ENCODE peak calls at places on chromosomes 7 and 10, in four cellular contexts. W is right lobe of liver, U is choroid plexus epithelial cell, P is GM12865. T is an unnamed sample.

GRCh38 chr10:1643161-1643910 is 94.0 kb downstream of the ADARB2 start:
- DNase-seq in W (no peak), U (no peak), P (peak; percentile 80), T (no peak)

GRCh38 chr7:483656-484364 is 35.8 kb downstream of the PDGFA start:
- DNase-seq in W (no peak), U (no peak), P (no peak), T (no peak)

GRCh38 chr10:110758898-110759297 is 112.8 kb upstream of the PDCD4 start:
- DNase-seq in W (no peak), U (peak; percentile 59), P (no peak), T (peak; percentile 43)

GRCh38 chr10:81564143-81564542 is 310.9 kb upstream of the NRG3 start:
- DNase-seq in W (no peak), U (no peak), P (no peak), T (no peak)

GRCh38 chr7:46179211-46179610 is 258.1 kb upstream of the IGFBP3 start:
- DNase-seq in W (no peak), U (no peak), P (no peak), T (no peak)

GRCh38 chr10:113496124-113496523 is 56.7 kb upstream of the HABP2 start:
- DNase-seq in W (no peak), U (no peak), P (no peak), T (no peak)

GRCh38 chr10:17616403-17617030 is 657 bp downstream of the HACD1 start:
- DNase-seq in W (peak; percentile 80), U (peak; percentile 61), P (peak; percentile 29), T (peak; percentile 43)

GRCh38 chr7:90892213-90892612 is 296.1 kb downstream of the CDK14 start:
- DNase-seq in W (no peak), U (peak; percentile 48), P (peak; percentile 48), T (no peak)

GRCh38 chr10:114821915-114822770 is 563 bp downstream of the FHIP2A start:
- DNase-seq in W (peak; percentile 41), U (peak; percentile 46), P (peak; percentile 66), T (peak; percentile 18)

GRCh38 chr10:119644215-119644826 is 6.9 kb upstream of the BAG3 start:
- DNase-seq in W (no peak), U (no peak), P (no peak), T (no peak)

GRCh38 chr7:41716691-41717090 is 13.8 kb upstream of the INHBA start:
- DNase-seq in W (no peak), U (no peak), P (no peak), T (peak; percentile 3)

GRCh38 chr10:113267616-113268015 is 285.2 kb upstream of the HABP2 start:
- DNase-seq in W (no peak), U (no peak), P (no peak), T (peak; percentile 47)

GRCh38 chr7:114183311-114184105 is 231.1 kb upstream of the FOXP2 start:
- DNase-seq in W (no peak), U (peak; percentile 18), P (no peak), T (peak; percentile 10)

GRCh38 chr7:47520408-47520807 is 61.5 kb downstream of the TNS3 start:
- DNase-seq in W (peak; percentile 60), U (peak; percentile 80), P (no peak), T (peak; percentile 98)

GRCh38 chr7:150738092-150739044 is 1.1 kb downstream of the GIMAP5 start:
- DNase-seq in W (no peak), U (no peak), P (no peak), T (no peak)

DNA sequence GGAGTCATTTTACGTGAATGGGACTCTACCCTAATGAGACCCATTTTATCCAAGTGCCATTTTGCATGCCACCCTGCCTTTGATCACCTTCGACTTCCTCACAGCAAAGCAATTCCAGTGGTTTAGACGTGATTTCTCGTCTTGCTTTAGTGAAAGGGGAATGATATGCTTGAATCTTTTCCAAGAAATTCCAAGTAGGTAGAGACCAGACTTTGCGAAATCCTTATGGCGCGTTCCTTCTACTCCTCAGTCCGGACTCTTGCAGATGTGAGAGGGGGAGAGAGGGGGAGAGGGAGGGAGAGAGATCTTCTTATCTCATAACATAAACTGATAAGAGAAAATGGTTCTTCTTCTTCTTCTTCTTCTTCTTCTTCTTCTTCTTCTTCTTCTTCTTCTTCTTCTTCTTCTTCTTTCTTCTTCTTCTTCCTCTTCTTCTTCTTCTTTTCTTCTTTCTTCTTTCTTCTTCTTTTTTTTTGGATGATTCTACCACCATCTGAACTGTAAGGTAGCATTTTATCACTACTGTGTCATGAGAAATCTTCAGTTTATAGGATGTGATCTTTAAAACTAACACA is 878 bp downstream of the SPAG6 start:
- DNase-seq in W (no peak), U (no peak), P (no peak), T (no peak)
- H3K4me3 ChIP-seq in W (no peak overlapping the region), U (no peak overlapping the region), P (no peak overlapping the region), T (no peak overlapping the region)

DNA sequence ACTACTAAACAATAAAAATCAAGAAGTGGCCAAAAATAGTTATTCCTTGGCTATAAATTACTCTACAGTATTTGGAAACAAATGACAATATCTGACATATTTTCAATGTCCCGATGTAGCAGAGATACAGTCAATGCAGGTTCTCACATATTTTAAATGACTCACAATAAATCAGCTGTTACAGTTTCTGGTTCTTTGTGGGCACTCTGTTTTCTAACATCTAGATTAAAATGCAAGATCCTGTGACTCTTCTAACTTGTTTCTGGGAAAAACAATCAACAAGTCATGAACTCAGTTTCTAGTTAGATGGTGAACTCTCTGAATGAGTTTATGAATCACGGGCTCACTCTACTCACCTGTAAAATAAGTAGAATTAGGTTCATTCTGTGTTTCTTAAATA is 849.6 kb upstream of the MBL2 start:
- DNase-seq in W (no peak), U (no peak), P (no peak), T (no peak)
- TF ChIP-seq CTCF in W (no peak), U (no peak), P (no peak), T (no peak)

GRCh38 chr10:23156447-23157150 is 35.5 kb upstream of the PTF1A start:
- DNase-seq in W (no peak), U (no peak), P (no peak), T (no peak)

GRCh38 chr10:23157691-23158369 is 34.3 kb upstream of the PTF1A start:
- DNase-seq in W (no peak), U (peak; percentile 71), P (peak; percentile 70), T (peak; percentile 43)

GRCh38 chr10:23155166-23155565 is 36.9 kb upstream of the PTF1A start:
- DNase-seq in W (no peak), U (peak; percentile 11), P (no peak), T (peak; percentile 4)

GRCh38 chr10:23157239-23157661 is 34.9 kb upstream of the PTF1A start:
- DNase-seq in W (no peak), U (no peak), P (peak; percentile 69), T (no peak)

DNA sequence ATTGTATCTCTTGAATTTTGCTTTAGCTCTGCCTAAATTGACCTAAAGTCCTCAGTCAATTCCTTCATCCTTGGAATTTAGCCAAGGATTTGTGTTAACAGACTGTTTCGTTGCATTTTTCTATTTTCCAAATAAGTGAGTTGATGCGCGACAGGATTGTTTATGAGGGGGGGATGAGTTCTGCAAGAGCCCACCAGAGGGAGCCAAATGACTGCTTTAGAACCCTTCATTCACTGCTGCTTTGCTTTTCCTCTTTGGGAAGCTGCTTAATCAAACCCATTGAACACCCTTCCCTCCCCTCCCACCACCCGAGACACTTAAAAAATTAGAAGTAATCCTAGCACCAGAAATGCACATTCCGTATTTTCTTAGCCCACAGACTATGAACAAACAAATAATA is 33.7 kb upstream of the PTF1A start:
- DNase-seq in W (no peak), U (peak; percentile 81), P (peak; percentile 73), T (peak; percentile 71)
- H3K4me3 ChIP-seq in W (no peak overlapping the region), U (no peak overlapping the region), P (no peak overlapping the region), T (no peak overlapping the region)

GRCh38 chr7:134730359-134730758 is 49.1 kb upstream of the CALD1 start:
- DNase-seq in W (no peak), U (no peak), P (no peak), T (peak; percentile 85)
- TF ChIP-seq CTCF in W (no peak), U (no peak), P (no peak), T (no peak)

GRCh38 chr7:5478568-5479045 is 55.0 kb upstream of the TNRC18 start:
- DNase-seq in W (no peak), U (no peak), P (no peak), T (no peak)
- H3K4me3 ChIP-seq in W (no peak overlapping the region), U (no peak overlapping the region), P (no peak overlapping the region), T (no peak overlapping the region)

DNA sequence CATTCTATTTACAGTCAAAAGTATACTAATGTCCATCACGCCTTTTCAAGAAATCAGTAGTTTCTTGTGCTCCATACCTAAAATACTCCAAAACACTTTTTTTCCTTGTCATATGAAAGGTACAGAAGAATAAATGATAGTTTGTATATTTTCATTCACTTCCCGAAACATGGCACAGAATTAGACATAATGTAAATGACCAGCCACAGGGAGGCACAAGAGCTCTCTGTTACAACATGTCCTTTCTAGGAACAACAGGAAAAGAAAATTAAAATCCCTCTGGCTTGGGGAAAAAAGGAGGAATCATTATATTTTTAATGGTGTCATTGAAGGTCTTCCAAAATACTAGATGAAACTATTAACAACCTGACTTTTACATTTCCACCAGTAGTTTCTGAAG is 331.2 kb downstream of the ACTR3B start:
- DNase-seq in W (no peak), U (no peak), P (no peak), T (no peak)
- TF ChIP-seq CTCF in W (no peak), U (no peak), P (no peak), T (no peak)

GRCh38 chr7:44313621-44314031 is 11.8 kb downstream of the CAMK2B start:
- DNase-seq in W (peak; percentile 7), U (no peak), P (no peak), T (no peak)
- H3K4me3 ChIP-seq in W (no peak overlapping the region), U (no peak overlapping the region), P (no peak overlapping the region), T (no peak overlapping the region)

GRCh38 chr7:107128748-107129147 is 40.1 kb upstream of the HBP1 start:
- DNase-seq in W (no peak), U (no peak), P (no peak), T (no peak)

GRCh38 chr7:107125475-107125874 is 43.3 kb upstream of the HBP1 start:
- DNase-seq in W (no peak), U (no peak), P (no peak), T (no peak)

GRCh38 chr7:107128217-107128616 is 40.6 kb upstream of the HBP1 start:
- DNase-seq in W (no peak), U (no peak), P (no peak), T (no peak)

GRCh38 chr7:107133396-107133795 is 35.4 kb upstream of the HBP1 start:
- DNase-seq in W (no peak), U (no peak), P (no peak), T (no peak)

DNA sequence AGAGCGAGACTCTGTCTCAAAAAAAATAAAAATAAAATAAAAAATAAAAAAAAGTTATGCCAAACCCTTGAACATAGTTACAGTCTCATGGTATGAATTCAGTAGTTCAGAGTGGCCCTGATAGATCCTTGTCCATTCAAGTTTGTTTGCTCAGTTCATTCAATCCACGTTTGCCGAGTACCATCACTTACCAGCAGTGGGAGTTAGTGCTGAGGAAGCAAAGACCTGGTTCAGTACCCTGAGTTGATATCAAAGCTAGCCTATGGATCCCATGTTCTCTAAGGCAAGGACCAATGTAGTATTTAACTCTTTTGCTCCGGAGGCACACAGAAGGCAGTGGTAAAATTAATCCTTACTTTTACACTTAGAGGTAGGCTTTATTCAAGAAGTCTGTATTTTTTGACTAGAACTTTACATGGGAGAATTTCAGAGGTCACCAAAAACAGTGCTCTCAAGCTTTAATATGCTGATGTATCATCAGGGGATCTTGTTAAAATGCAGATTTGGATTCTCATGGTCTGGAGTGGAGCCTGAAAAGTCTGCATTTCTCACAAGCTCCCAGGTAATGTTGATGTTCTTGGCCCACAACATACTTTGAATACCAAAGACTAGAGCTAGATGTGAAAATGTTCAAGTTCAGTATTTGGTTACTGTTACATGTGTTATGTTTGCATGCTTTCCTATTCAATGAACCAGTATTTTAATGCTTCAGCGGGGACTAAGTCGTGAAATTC is 38.1 kb upstream of the HBP1 start:
- DNase-seq in W (no peak), U (peak; percentile 59), P (no peak), T (no peak)
- TF ChIP-seq CTCF in W (no peak), U (peak; percentile 40), P (peak; percentile 9), T (peak; percentile 3)

GRCh38 chr7:38317457-38318037 is 44.1 kb upstream of the TARP start:
- DNase-seq in W (no peak), U (no peak), P (peak; percentile 60), T (no peak)
- H3K4me3 ChIP-seq in W (no peak overlapping the region), U (no peak overlapping the region), P (no peak overlapping the region), T (no peak overlapping the region)

T was measured in fibroblast of the aortic adventitia.